ENCODE peak calls at places on chromosome 14, in ten cellular contexts. O is LNCaP clone FGC; I is nephron progenitor cell; E is mesothelial cell of epicardium; C is CD8-positive, alpha-beta T cell; L is fibroblast of mammary gland; B is GM12864; X is right lobe of liver; N is brain microvascular endothelial cell; M is neural crest cell. D is an unnamed sample.

GRCh38 chr14:41604793-41605534 is 1.7 kb upstream of the LRFN5 start:
- DNase-seq in O (no peak), I (peak), E (peak), C (no peak), L (peak), B (no peak), X (no peak), N (no peak), M (peak), D (no peak)

GRCh38 chr14:101887219-101887618 is 77.2 kb upstream of the DYNC1H1 start:
- DNase-seq in O (no peak), I (no peak), E (no peak), C (no peak), L (no peak), B (no peak), X (no peak), N (no peak), M (no peak), D (no peak)

GRCh38 chr14:24032727-24033418 is 18.9 kb upstream of the CARMIL3 start:
- DNase-seq in O (no peak), I (no peak), E (no peak), C (no peak), L (peak), B (no peak), X (no peak), N (peak), M (no peak), D (peak)

GRCh38 chr14:24329736-24330135 is 5.1 kb downstream of the ADCY4 start:
- DNase-seq in O (no peak), I (no peak), E (no peak), C (peak), L (no peak), B (no peak), X (peak), N (no peak), M (no peak), D (no peak)

GRCh38 chr14:51504626-51505025 is 147.1 kb upstream of the FRMD6 start:
- DNase-seq in O (no peak), I (no peak), E (no peak), C (no peak), L (no peak), B (no peak), X (no peak), N (no peak), M (no peak), D (no peak)

GRCh38 chr14:32075636-32076277 is 1.3 kb upstream of the ARHGAP5 start:
- DNase-seq in O (no peak), I (no peak), E (peak), C (no peak), L (peak), B (no peak), X (peak), N (peak), M (no peak), D (peak)

GRCh38 chr14:104722938-104723650 is 935 bp upstream of the ADSS1 start:
- DNase-seq in O (no peak), I (no peak), E (no peak), C (no peak), L (no peak), B (no peak), X (no peak), N (no peak), M (no peak), D (no peak)

GRCh38 chr14:51321036-51321435 is 81.0 kb downstream of the TMX1 start:
- DNase-seq in O (no peak), I (no peak), E (no peak), C (no peak), L (no peak), B (no peak), X (no peak), N (no peak), M (no peak), D (no peak)

GRCh38 chr14:102927878-102928411 is 5.5 kb downstream of the AMN start:
- DNase-seq in O (no peak), I (peak), E (no peak), C (no peak), L (no peak), B (no peak), X (peak), N (no peak), M (no peak), D (peak)

GRCh38 chr14:51650721-51651387 is 856 bp upstream of the FRMD6 start:
- DNase-seq in O (no peak), I (peak), E (no peak), C (no peak), L (peak), B (no peak), X (peak), N (no peak), M (no peak), D (peak)

GRCh38 chr14:100221419-100222218 is 17.3 kb upstream of the YY1 start:
- DNase-seq in O (no peak), I (peak), E (no peak), C (peak), L (peak), B (peak), X (peak), N (peak), M (peak), D (peak)

GRCh38 chr14:75636100-75636692 is 24.5 kb downstream of the ERG28 start:
- DNase-seq in O (no peak), I (no peak), E (no peak), C (no peak), L (peak), B (no peak), X (no peak), N (peak), M (no peak), D (no peak)

GRCh38 chr14:88493392-88494185 is 61.2 kb downstream of the PTPN21 start:
- DNase-seq in O (no peak), I (no peak), E (no peak), C (no peak), L (no peak), B (no peak), X (no peak), N (no peak), M (no peak), D (no peak)

GRCh38 chr14:67487937-67488893 is at the start of gene TMEM229B:
- DNase-seq in O (no peak), I (no peak), E (no peak), C (peak), L (no peak), B (peak), X (peak), N (peak), M (no peak), D (no peak)
- TF ChIP-seq CTCF in O (no peak), I (no peak), E (no peak), C (no peak), L (no peak), B (no peak), X (no peak), N (no peak), M (no peak), D (no peak)

GRCh38 chr14:22657861-22658260 is 13.7 kb upstream of the OR6J1 start:
- DNase-seq in O (no peak), I (no peak), E (no peak), C (no peak), L (peak), B (no peak), X (no peak), N (peak), M (no peak), D (no peak)
- TF ChIP-seq CTCF in O (peak), I (no peak), E (no peak), C (no peak), L (peak), B (peak), X (peak), N (peak), M (no peak), D (no peak)

GRCh38 chr14:48052973-48053372 is 377.6 kb upstream of the MDGA2 start:
- DNase-seq in O (no peak), I (no peak), E (no peak), C (no peak), L (no peak), B (no peak), X (no peak), N (no peak), M (no peak), D (no peak)
- TF ChIP-seq CTCF in O (no peak), I (no peak), E (no peak), C (no peak), L (no peak), B (no peak), X (no peak), N (no peak), M (no peak), D (no peak)

GRCh38 chr14:54493293-54493692 is 4.5 kb upstream of the GMFB start:
- DNase-seq in O (no peak), I (no peak), E (no peak), C (no peak), L (no peak), B (no peak), X (no peak), N (no peak), M (no peak), D (peak)
- TF ChIP-seq CTCF in O (no peak), I (no peak), E (no peak), C (no peak), L (no peak), B (no peak), X (no peak), N (no peak), M (no peak), D (no peak)

D was measured in Calu3.